ENCODE peak calls at places on chromosomes 3 and 15, in ten cellular contexts. V is ascending aorta, W is heart right ventricle, D is fibroblast of the aortic adventitia, M is fibroblast of lung, A is T-helper 9 cell, G is mucosa of descending colon, H is heart left ventricle, Q is DMS53, K is naive B cell. I is an unnamed sample.

GRCh38 chr3:119589087-119589773 is 8.5 kb upstream of the PLA1A start:
- DNase-seq in Q (no peak), G (no peak), A (no peak), W (no peak), M (no peak), K (no peak), V (no peak), D (no peak), H (no peak), I (no peak)

GRCh38 chr3:122299872-122300460 is 25.1 kb upstream of the CSTA start:
- DNase-seq in V (no peak), H (no peak), Q (peak), G (no peak), M (peak), W (no peak), K (peak), A (peak), D (no peak), I (no peak)

GRCh38 chr3:45219694-45220093 is 6.4 kb downstream of the TMEM158 start:
- DNase-seq in D (no peak), H (no peak), G (no peak), Q (no peak), A (no peak), W (no peak), K (no peak), M (no peak), V (no peak), I (no peak)

GRCh38 chr3:111484666-111485065 is 57.3 kb upstream of the CD96 start:
- DNase-seq in V (no peak), H (no peak), M (peak), K (no peak), A (no peak), W (no peak), G (no peak), D (peak), Q (no peak), I (no peak)

GRCh38 chr3:167787440-167787839 is 51.9 kb downstream of the SERPINI1 start:
- DNase-seq in H (no peak), Q (no peak), D (no peak), G (no peak), W (no peak), A (no peak), K (no peak), M (no peak), V (no peak), I (peak)

GRCh38 chr3:138438896-138439295 is 4.5 kb downstream of the ESYT3 start:
- DNase-seq in W (no peak), G (no peak), K (no peak), Q (no peak), M (no peak), A (no peak), H (no peak), D (no peak), V (no peak), I (peak)

GRCh38 chr3:44648564-44649229 is at the start of gene ZNF35:
- DNase-seq in V (no peak), G (peak), A (no peak), W (peak), K (peak), M (peak), H (peak), D (peak), Q (peak), I (peak)

GRCh38 chr3:15815696-15816095 is 17.9 kb upstream of the ANKRD28 start:
- DNase-seq in H (no peak), V (no peak), Q (peak), W (no peak), G (no peak), A (no peak), M (peak), K (no peak), D (peak), I (peak)

GRCh38 chr3:133531981-133532380 is 41.5 kb upstream of the CDV3 start:
- DNase-seq in V (no peak), H (no peak), Q (no peak), M (peak), A (no peak), D (peak), W (no peak), G (no peak), K (no peak), I (no peak)

GRCh38 chr15:48887144-48887543 is 9.2 kb downstream of the EID1 start:
- DNase-seq in W (no peak), A (no peak), H (no peak), K (no peak), Q (peak), V (no peak), M (no peak), D (no peak), G (no peak), I (peak)

GRCh38 chr3:187811580-187812250 is 66.4 kb upstream of the BCL6 start:
- DNase-seq in Q (no peak), A (no peak), H (no peak), M (peak), W (no peak), V (no peak), G (no peak), D (peak), K (no peak), I (no peak)

GRCh38 chr3:52405601-52406115 is 39.2 kb downstream of the SEMA3G start:
- DNase-seq in D (no peak), H (no peak), W (no peak), K (no peak), Q (no peak), M (no peak), G (peak), V (no peak), A (no peak), I (no peak)

GRCh38 chr3:105722943-105723556 is 145.8 kb downstream of the CBLB start:
- DNase-seq in V (no peak), Q (no peak), H (no peak), G (no peak), W (no peak), A (no peak), D (no peak), M (no peak), K (peak), I (no peak)

GRCh38 chr3:184525337-184526157 is 36.0 kb upstream of the EPHB3 start:
- DNase-seq in G (no peak), W (no peak), D (no peak), A (no peak), Q (peak), K (no peak), V (no peak), H (no peak), M (no peak), I (peak)

GRCh38 chr3:133466531-133467386 is 66.9 kb downstream of the BFSP2 start:
- DNase-seq in D (no peak), A (no peak), G (no peak), K (peak), V (no peak), Q (no peak), M (no peak), H (no peak), W (no peak), I (no peak)

GRCh38 chr3:33750216-33750558 is 32.1 kb upstream of the CLASP2 start:
- DNase-seq in G (no peak), H (no peak), D (peak), K (no peak), M (no peak), W (no peak), V (no peak), A (no peak), Q (no peak), I (no peak)

GRCh38 chr15:52563499-52564060 is 5.2 kb downstream of the ARPP19 start:
- DNase-seq in W (no peak), D (no peak), Q (no peak), H (no peak), M (no peak), G (no peak), K (no peak), A (no peak), V (no peak), I (peak)

GRCh38 chr3:150763841-150764483 is 993 bp upstream of the SIAH2 start:
- DNase-seq in H (peak), M (peak), D (peak), W (peak), G (peak), V (no peak), A (peak), Q (peak), K (peak), I (peak)

GRCh38 chr3:129442947-129443346 is 2.9 kb downstream of the IFT122 start:
- DNase-seq in Q (no peak), D (no peak), W (no peak), A (no peak), K (no peak), V (no peak), M (no peak), H (no peak), G (no peak), I (no peak)

GRCh38 chr3:93906245-93906644 is 67.5 kb downstream of the PROS1 start:
- DNase-seq in W (peak), M (no peak), V (no peak), A (no peak), G (no peak), D (no peak), Q (no peak), K (no peak), H (peak), I (no peak)

GRCh38 chr15:66851226-66852063 is 149.4 kb downstream of the SMAD6 start:
- DNase-seq in W (peak), D (peak), H (peak), V (no peak), K (peak), Q (peak), G (peak), A (peak), M (peak), I (peak)

I was measured in NCI-H69.